ENCODE peak calls at places on chromosomes 1 and 21, in five cellular contexts. Z is HepG2, U is upper lobe of left lung, S is GM12878, B is K562. J is an unnamed sample. For H3K36me3, the result is how much of the 10 kb centered on the place peaks cover.

GRCh38 chr1:12134716-12135115 is 32.1 kb upstream of the TNFRSF1B start:
- ATAC-seq in U (no peak), Z (no peak), B (no peak), S (no peak), J (no peak)

GRCh38 chr1:36154765-36155559 is 998 bp upstream of the MAP7D1 start:
- ATAC-seq in S (no peak), B (no peak), Z (peak), U (no peak), J (no peak)

GRCh38 chr1:119471566-119471965 is 35.4 kb upstream of the HSD3B1 start:
- ATAC-seq in B (peak), Z (no peak), U (no peak), S (no peak), J (no peak)

GRCh38 chr1:158830074-158830677 is 975 bp upstream of the MNDA start:
- ATAC-seq in U (no peak), S (peak), B (no peak), Z (no peak), J (no peak)

GRCh38 chr1:101278845-101279244 is 42.0 kb downstream of the S1PR1 start:
- ATAC-seq in B (no peak), S (no peak), Z (no peak), U (no peak), J (no peak)

GRCh38 chr1:71641013-71641412 is 560.2 kb upstream of the ZRANB2 start:
- ATAC-seq in S (no peak), B (no peak), Z (no peak), U (no peak), J (no peak)

GRCh38 chr1:184590163-184590750 is 164.4 kb downstream of the EDEM3 start:
- ATAC-seq in B (no peak), S (no peak), Z (no peak), U (no peak), J (no peak)

GRCh38 chr1:49841767-49842166 is 182.0 kb downstream of the AGBL4 start:
- ATAC-seq in B (no peak), U (peak), S (no peak), Z (no peak), J (no peak)

GRCh38 chr1:32351859-32352745 is 10.2 kb downstream of the FAM229A start:
- ATAC-seq in S (peak), Z (peak), U (peak), B (peak), J (peak)

GRCh38 chr1:32393136-32393535 is 1.1 kb downstream of the BSDC1 start:
- ATAC-seq in Z (no peak), U (no peak), B (no peak), S (no peak), J (no peak)

GRCh38 chr1:111842411-111842810 is 86.7 kb downstream of the DDX20 start:
- ATAC-seq in B (no peak), S (no peak), U (no peak), Z (no peak), J (no peak)

GRCh38 chr21:41321211-41321907 is 4.8 kb downstream of the FAM3B start:
- ATAC-seq in B (no peak), Z (peak), U (no peak), S (peak), J (no peak)

GRCh38 chr1:6181347-6181770 is 1.2 kb upstream of the CHD5 start:
- ATAC-seq in Z (peak), U (no peak), S (peak), B (no peak), J (no peak)

GRCh38 chr1:6178751-6179563 is 1.2 kb downstream of the CHD5 start:
- ATAC-seq in S (no peak), B (no peak), U (no peak), Z (peak), J (peak)

GRCh38 chr1:6179564-6180175 is 451 bp downstream of the CHD5 start:
- ATAC-seq in B (no peak), Z (no peak), U (no peak), S (no peak), J (peak)

GRCh38 chr1:6180578-6181311 is 624 bp upstream of the CHD5 start:
- ATAC-seq in Z (no peak), S (no peak), U (no peak), B (no peak), J (no peak)

GRCh38 chr1:6180215-6180577 is at the start of gene CHD5:
- ATAC-seq in Z (no peak), S (peak), B (no peak), U (no peak), J (peak)
- TF ChIP-seq EP300 in Z (no peak), S (no peak), B (no peak), U (no peak), J (no peak)

DNA sequence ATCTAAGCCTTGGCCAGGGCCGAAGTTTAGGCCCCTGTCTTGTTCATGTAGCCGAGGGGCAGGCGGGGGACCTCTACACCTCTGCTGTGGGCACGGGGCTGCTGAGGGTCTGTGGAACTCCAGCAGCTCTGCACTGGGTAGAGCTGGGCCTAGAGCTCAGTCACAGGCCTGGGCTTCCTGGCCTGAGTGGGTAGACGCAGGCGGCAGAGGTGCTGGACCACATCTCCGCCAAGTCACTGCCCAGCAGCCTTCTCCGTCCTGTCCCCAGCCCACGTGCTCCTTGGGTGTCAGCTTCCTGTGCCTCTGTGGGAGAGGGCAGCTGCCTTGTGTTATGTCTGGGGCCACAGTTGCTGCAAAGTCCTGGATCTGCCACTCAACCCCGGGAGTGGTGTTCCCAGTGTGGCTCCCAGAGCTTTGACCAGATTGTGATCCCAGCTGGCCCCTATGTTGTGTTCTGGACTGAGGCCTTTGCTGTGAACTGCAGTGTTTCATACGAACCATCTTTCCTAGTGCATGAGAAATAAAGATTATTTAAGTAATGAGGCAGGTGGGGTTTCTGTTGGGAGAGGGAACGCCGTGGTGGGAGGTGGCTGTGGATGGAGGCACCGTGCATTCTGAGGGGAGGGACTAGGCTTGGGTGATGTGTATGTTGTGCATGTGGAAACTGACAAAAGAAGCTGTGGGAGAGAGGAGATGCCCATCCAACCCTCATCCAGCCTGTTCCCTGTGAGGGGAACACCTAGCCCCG is 12.1 kb downstream of the AMPD2 start:
- ATAC-seq in S (no peak), B (no peak), Z (no peak), U (no peak), J (no peak)
- H3K36me3 ChIP-seq in S (under half), B (half or more), Z (under half), U (under half), J (half or more)

DNA sequence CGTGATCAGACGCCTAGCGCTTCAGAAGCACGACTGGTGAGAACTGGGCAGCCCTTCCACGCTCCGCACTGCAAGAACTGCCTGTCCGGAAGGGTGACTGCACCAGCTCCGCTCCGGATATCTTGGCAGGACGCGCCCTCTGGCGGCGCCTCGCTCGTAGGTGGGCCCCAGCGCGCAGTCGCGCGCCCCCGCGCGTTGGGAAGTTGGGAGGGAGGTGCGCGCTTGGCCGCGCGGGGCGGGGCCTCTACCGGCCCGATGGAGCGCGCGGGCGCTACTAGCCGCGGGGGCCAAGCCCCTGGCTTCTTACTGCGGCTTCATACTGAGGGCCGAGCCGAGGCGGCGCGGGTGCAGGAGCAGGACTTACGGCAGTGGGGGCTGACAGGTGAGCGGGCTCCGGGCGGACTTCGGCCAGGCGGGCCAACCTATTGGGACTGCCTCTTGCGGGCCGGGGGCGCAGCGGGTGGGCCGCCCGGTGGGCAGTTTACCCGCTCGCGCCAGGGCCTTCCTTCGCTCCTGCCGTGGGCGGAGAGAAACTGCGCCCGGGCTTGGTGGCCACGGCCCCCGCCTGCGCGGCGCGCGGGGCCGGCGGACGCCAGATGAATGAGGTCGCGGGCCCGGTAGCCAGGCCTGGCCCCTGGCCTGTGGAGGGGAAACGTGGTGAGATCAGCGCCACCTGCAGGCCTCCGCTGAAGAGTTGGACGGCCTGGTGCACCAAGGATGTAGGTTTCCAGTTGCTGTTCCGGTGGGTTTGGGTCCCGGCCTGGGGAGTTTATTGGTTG is at the start of gene CHD1L:
- ATAC-seq in B (peak), S (peak), Z (peak), U (peak), J (peak)
- TF ChIP-seq POLR2AphosphoS5 in B (peak), S (peak), Z (peak), U (peak), J (peak)

GRCh38 chr1:207032528-207033017 is at the start of gene C1orf116:
- ATAC-seq in U (peak), S (no peak), Z (peak), B (peak), J (no peak)
- TF ChIP-seq EP300 in U (peak), S (no peak), Z (no peak), B (no peak), J (no peak)

J was measured in gastroesophageal sphincter.